ENCODE peak calls at places on chromosomes 16 and 17, in six cellular contexts. S is dorsolateral prefrontal cortex; K is tibial nerve; B is cardiac muscle cell; X is breast epithelium; P is CD8-positive, alpha-beta T cell. R is an unnamed sample.

GRCh38 chr16:89275837-89276720 is 58.6 kb downstream of the ZNF778 start:
- DNase-seq in S (no peak), X (no peak), K (no peak), P (no peak), B (no peak), R (no peak)

GRCh38 chr16:84358601-84359295 is 9.6 kb upstream of the ATP2C2 start:
- DNase-seq in B (no peak), P (no peak), K (no peak), S (no peak), X (no peak), R (no peak)

GRCh38 chr16:58366247-58367031 is 25.8 kb upstream of the GINS3 start:
- DNase-seq in S (no peak), P (no peak), B (no peak), K (no peak), X (no peak), R (no peak)

GRCh38 chr16:19840524-19841110 is 44.0 kb downstream of the GPRC5B start:
- DNase-seq in P (no peak), B (peak; percentile 74), K (no peak), X (no peak), S (no peak), R (no peak)

GRCh38 chr16:87791295-87792204 is 25.8 kb upstream of the KLHDC4 start:
- DNase-seq in K (no peak), S (peak; percentile 80), B (no peak), X (no peak), P (no peak), R (no peak)

GRCh38 chr16:27982184-27982583 is 81.3 kb downstream of the GSG1L start:
- DNase-seq in X (no peak), B (no peak), S (no peak), P (no peak), K (no peak), R (no peak)

GRCh38 chr16:67750466-67750865 is 31.4 kb upstream of the GFOD2 start:
- DNase-seq in X (no peak), S (no peak), K (no peak), P (no peak), B (no peak), R (no peak)

GRCh38 chr17:69141802-69142472 is at the start of gene ABCA6:
- DNase-seq in K (peak; percentile 37), X (no peak), B (no peak), S (no peak), P (no peak), R (no peak)

GRCh38 chr17:80899402-80900268 is 92.0 kb upstream of the CHMP6 start:
- DNase-seq in P (peak; percentile 78), K (no peak), S (no peak), B (peak; percentile 71), X (no peak), R (no peak)
- TF ChIP-seq CTCF in P (peak; percentile 97), K (peak; percentile 30), S (peak; percentile 55), B (peak; percentile 62), X (no peak), R (peak; percentile 46)

DNA sequence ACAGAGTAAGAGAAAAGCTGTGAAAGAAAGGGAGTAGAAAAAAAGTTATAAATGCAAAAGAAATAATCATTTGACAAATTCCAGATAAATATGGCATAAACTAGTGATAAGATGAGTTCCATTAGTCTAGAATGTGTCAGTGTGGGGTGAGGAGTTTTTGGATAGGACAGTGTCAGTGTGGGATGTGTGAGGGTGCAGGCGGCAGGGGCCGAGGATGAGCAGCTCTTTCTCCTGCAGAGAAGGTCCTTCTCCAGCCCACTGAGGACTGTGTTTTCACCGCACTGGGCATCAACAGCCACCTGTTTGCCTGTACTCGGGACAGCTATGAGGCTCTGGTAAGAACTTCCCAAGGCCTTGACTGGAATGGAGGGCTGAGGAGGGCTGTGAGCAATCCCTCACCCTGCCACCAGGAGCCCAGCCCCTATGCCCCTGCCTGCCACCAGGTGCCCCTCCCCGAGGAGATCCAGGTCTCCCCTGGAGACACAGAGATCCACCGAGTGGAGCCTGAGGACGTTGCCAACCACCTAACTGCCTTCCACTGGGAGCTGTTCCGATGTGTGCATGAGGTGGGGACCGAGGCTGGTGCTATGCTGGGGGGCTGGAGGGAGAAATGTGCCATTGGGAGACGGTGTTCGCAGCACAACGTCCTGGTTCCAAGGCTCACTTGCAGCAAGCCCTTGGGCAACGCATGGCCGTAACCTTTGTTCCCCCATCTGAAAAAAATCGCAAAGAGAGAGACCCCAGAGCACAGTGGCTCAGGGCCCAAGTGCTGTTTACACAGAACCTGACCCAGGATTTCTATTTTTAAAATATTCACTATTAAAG is 13.1 kb downstream of the RAPGEFL1 start:
- DNase-seq in P (peak; percentile 44), B (peak; percentile 34), S (no peak), K (no peak), X (no peak), R (no peak)
- TF ChIP-seq CTCF in P (peak; percentile 68), B (peak; percentile 33), S (no peak), K (no peak), X (no peak), R (peak; percentile 26)

GRCh38 chr17:43683928-43684653 is 22.4 kb upstream of the MEOX1 start:
- DNase-seq in P (no peak), X (no peak), B (no peak), K (no peak), S (no peak), R (no peak)
- TF ChIP-seq CTCF in P (no peak), X (no peak), B (no peak), K (no peak), S (no peak), R (no peak)

GRCh38 chr17:59627770-59628171 is 8.1 kb downstream of the CLTC start:
- DNase-seq in K (no peak), X (no peak), P (no peak), S (no peak), B (no peak), R (no peak)

GRCh38 chr17:59627269-59627668 is 7.6 kb downstream of the CLTC start:
- DNase-seq in K (no peak), B (no peak), P (no peak), X (no peak), S (no peak), R (no peak)

GRCh38 chr17:59631221-59631720 is 11.6 kb downstream of the CLTC start:
- DNase-seq in K (no peak), S (no peak), X (no peak), B (no peak), P (no peak), R (no peak)

GRCh38 chr17:59623151-59623550 is 3.5 kb downstream of the CLTC start:
- DNase-seq in K (no peak), P (no peak), S (no peak), X (no peak), B (no peak), R (no peak)

DNA sequence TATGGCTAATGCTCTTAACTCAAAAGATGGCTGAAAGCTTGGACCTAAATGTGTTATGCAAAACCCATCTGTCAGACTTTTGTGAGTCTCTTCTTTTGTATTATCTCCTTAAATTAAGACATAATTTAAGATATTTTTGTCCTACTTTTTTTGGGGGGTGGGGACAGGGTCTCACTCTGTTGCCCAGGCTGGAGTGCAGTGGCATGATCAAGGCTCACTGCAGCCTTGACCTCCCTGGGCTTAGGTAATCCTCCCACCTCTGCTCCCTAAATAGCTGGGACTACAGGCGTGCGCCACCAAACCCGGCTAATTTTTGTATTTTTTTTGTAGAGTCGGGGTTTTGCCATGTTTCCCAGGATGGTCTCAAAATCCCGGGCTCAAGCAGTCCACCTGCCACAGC is 7.1 kb downstream of the CLTC start:
- DNase-seq in B (no peak), K (no peak), S (no peak), P (no peak), X (no peak), R (no peak)
- TF ChIP-seq CTCF in B (no peak), K (no peak), S (no peak), P (no peak), X (no peak), R (no peak)

GRCh38 chr17:78849026-78849425 is 8.4 kb upstream of the USP36 start:
- DNase-seq in B (no peak), S (no peak), X (no peak), P (no peak), K (no peak), R (no peak)

GRCh38 chr17:78853926-78854394 is 13.3 kb upstream of the USP36 start:
- DNase-seq in S (no peak), B (no peak), X (no peak), K (no peak), P (no peak), R (no peak)

GRCh38 chr17:78854508-78854907 is 13.9 kb upstream of the USP36 start:
- DNase-seq in K (no peak), S (no peak), X (no peak), B (no peak), P (no peak), R (no peak)

GRCh38 chr17:78855561-78856165 is 15.0 kb upstream of the USP36 start:
- DNase-seq in K (no peak), P (no peak), X (no peak), S (no peak), B (no peak), R (no peak)

GRCh38 chr17:78852709-78853111 is 12.1 kb upstream of the USP36 start:
- DNase-seq in S (no peak), P (no peak), X (no peak), B (no peak), K (no peak), R (no peak)
- TF ChIP-seq CTCF in S (no peak), P (no peak), X (no peak), B (peak; percentile 21), K (no peak), R (no peak)

GRCh38 chr17:82028966-82029365 is 2.5 kb upstream of the RAC3 start:
- DNase-seq in X (no peak), P (no peak), B (no peak), K (no peak), S (no peak), R (no peak)
- TF ChIP-seq CTCF in X (no peak), P (no peak), B (no peak), K (no peak), S (no peak), R (no peak)